ENCODE peak calls at places on chromosome 16, in seven cellular contexts. L is cardiac fibroblast; B is lung; O is IMR-90; C is AG10803; R is cardiac muscle cell; H is CD8-positive, alpha-beta T cell. F is an unnamed sample.

GRCh38 chr16:9820481-9821246 is 361.6 kb downstream of the GRIN2A start:
- DNase-seq in R (peak), L (no peak), H (no peak), O (no peak), B (no peak), C (no peak), F (no peak)

GRCh38 chr16:14658063-14658462 is 25.3 kb downstream of the BFAR start:
- DNase-seq in R (no peak), O (no peak), L (no peak), B (no peak), C (no peak), H (no peak), F (peak)

GRCh38 chr16:88705076-88705684 is 1.0 kb downstream of the RNF166 start:
- DNase-seq in R (peak), H (no peak), O (peak), C (peak), L (peak), B (no peak), F (no peak)

GRCh38 chr16:16036359-16036792 is 87.0 kb downstream of the ABCC1 start:
- DNase-seq in H (no peak), L (no peak), C (no peak), R (no peak), O (no peak), B (peak), F (no peak)

GRCh38 chr16:17397499-17397891 is 73.3 kb downstream of the XYLT1 start:
- DNase-seq in L (peak), C (peak), B (no peak), O (peak), R (peak), H (no peak), F (peak)

GRCh38 chr16:23406546-23407240 is 46.3 kb downstream of the COG7 start:
- DNase-seq in B (no peak), H (no peak), O (no peak), L (no peak), R (no peak), C (peak), F (no peak)

GRCh38 chr16:83338941-83339340 is 468.8 kb upstream of the HSBP1 start:
- DNase-seq in H (no peak), R (no peak), C (peak), L (peak), B (no peak), O (peak), F (peak)

GRCh38 chr16:89122322-89122831 is 28.7 kb downstream of the ACSF3 start:
- DNase-seq in H (peak), O (no peak), L (no peak), C (no peak), R (no peak), B (peak), F (no peak)

GRCh38 chr16:88337021-88337420 is 45.7 kb upstream of the ZNF469 start:
- DNase-seq in C (no peak), L (peak), R (no peak), B (no peak), H (no peak), O (peak), F (no peak)

GRCh38 chr16:54342966-54343365 is 56.4 kb upstream of the IRX3 start:
- DNase-seq in L (peak), C (peak), O (no peak), H (no peak), R (no peak), B (no peak), F (no peak)

GRCh38 chr16:80994451-80994850 is 12.2 kb downstream of the CMC2 start:
- DNase-seq in L (peak), H (no peak), C (no peak), B (no peak), R (no peak), O (peak), F (peak)

GRCh38 chr16:12538667-12539081 is 265.0 kb downstream of the CPPED1 start:
- DNase-seq in O (no peak), L (no peak), B (no peak), C (peak), R (no peak), H (no peak), F (no peak)

GRCh38 chr16:56589141-56590039 is at the start of gene MT3:
- DNase-seq in H (peak), R (peak), L (peak), O (no peak), B (no peak), C (no peak), F (no peak)
- TF ChIP-seq CTCF in H (no peak), R (no peak), L (no peak), O (no peak), B (no peak), C (no peak), F (no peak)

GRCh38 chr16:2839650-2840450 is 9.7 kb downstream of the ZG16B start:
- DNase-seq in C (no peak), B (no peak), H (no peak), R (no peak), O (no peak), L (no peak), F (no peak)

GRCh38 chr16:2842340-2843000 is 12.4 kb downstream of the ZG16B start:
- DNase-seq in C (no peak), H (peak), B (peak), L (peak), R (peak), O (no peak), F (peak)

GRCh38 chr16:2840914-2841313 is 10.8 kb downstream of the ZG16B start:
- DNase-seq in L (no peak), O (no peak), H (no peak), B (no peak), R (no peak), C (no peak), F (no peak)

GRCh38 chr16:2843526-2843925 is 13.4 kb downstream of the ZG16B start:
- DNase-seq in H (no peak), R (no peak), C (no peak), O (no peak), L (no peak), B (no peak), F (no peak)

GRCh38 chr16:2841606-2842339 is 11.7 kb downstream of the ZG16B start:
- DNase-seq in B (no peak), L (no peak), O (no peak), C (no peak), H (no peak), R (no peak), F (no peak)
- H3K4me3 ChIP-seq in B (no peak), L (no peak), O (no peak), C (no peak), H (peak), R (no peak), F (no peak)

DNA sequence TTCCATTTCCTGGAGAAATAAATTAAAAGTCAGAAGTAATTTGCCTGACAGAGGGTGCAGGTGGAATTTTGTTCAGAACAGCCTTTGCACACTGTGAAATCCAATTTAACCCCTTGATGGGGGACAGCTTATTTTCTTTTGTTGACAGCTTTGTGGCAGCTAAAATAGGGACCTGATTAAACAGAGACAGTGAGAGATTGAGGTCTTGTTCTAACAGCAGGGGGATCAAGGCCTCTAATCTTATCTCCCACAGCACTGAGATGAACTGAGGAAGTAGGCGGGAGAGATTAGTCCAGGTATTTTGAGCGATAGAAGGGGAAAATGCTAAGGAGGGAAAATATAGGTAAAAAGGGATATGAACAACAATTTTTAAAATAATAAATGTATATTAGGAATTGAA is 1491.4 kb upstream of the GOT2 start:
- DNase-seq in L (no peak), O (no peak), R (no peak), B (no peak), H (no peak), C (no peak), F (no peak)
- TF ChIP-seq CTCF in L (no peak), O (no peak), R (no peak), B (no peak), H (no peak), C (no peak), F (no peak)

DNA sequence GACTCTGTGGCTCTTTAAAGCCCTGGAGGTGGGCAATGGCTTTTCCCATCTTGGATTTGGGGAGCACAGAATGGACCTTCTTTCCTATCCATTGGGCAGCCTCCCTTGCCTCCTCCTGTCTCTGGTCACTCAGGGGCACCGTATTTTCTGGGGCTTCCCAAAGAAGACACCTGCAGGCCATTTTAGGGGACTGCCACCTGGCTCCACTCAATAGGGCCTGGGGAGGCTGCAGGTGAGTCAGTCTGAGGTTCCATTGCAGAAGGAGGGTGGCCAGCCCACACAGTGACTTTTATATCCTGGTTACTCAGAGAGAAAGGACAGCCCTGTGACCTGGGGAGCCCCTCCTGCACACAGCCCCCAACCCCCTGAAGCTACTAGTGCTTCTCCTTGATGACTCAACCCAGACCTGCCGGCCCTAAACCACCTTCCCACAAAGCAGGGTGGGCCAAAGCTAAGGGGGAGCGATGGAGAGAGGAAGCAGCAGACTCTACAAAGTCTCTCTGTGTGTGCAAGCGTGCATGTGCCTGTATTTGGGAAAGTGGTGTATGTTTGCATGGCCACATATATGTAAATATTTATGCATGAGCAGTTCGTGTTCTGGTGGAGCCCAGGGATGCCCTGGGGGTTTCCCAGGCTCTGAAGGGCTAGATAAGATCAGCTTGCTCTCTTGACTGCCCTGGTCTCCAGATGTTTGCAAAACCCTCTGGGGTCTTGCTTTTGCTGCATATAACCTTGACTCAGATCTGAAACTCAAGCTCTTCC is 5.0 kb downstream of the CX3CL1 start:
- DNase-seq in H (no peak), C (no peak), R (no peak), O (peak), L (no peak), B (no peak), F (no peak)
- H3K4me3 ChIP-seq in H (no peak), C (no peak), R (no peak), O (no peak), L (no peak), B (no peak), F (no peak)

GRCh38 chr16:51510416-51510815 is 359.3 kb upstream of the SALL1 start:
- DNase-seq in H (no peak), B (no peak), O (no peak), L (no peak), C (no peak), R (no peak), F (no peak)

GRCh38 chr16:51507286-51507685 is 356.2 kb upstream of the SALL1 start:
- DNase-seq in C (no peak), H (no peak), O (no peak), B (no peak), R (no peak), L (no peak), F (no peak)

GRCh38 chr16:51508813-51509212 is 357.7 kb upstream of the SALL1 start:
- DNase-seq in O (peak), R (no peak), H (no peak), C (peak), L (peak), B (no peak), F (peak)

DNA sequence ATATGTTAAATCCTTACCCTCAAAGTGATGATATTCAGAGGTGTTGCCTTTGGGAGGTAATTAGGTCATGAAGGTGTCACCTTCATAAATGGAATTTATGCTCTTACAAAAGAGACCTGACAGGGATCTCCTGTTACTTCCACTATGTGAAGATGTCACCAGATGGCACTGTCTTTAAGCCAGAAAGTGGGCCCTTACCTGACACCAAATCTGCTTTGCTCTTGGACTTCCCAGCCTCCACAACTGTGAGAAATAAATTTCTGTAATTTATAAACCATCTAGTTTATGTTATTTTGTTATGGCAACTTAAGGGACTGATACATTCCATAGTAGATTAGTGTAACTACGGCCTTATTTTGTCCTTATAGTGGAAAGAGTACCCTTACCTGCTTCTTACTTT is 358.3 kb upstream of the SALL1 start:
- DNase-seq in O (no peak), C (no peak), L (no peak), B (no peak), R (no peak), H (no peak), F (no peak)
- TF ChIP-seq CTCF in O (no peak), C (no peak), L (no peak), B (no peak), R (no peak), H (no peak), F (no peak)

DNA sequence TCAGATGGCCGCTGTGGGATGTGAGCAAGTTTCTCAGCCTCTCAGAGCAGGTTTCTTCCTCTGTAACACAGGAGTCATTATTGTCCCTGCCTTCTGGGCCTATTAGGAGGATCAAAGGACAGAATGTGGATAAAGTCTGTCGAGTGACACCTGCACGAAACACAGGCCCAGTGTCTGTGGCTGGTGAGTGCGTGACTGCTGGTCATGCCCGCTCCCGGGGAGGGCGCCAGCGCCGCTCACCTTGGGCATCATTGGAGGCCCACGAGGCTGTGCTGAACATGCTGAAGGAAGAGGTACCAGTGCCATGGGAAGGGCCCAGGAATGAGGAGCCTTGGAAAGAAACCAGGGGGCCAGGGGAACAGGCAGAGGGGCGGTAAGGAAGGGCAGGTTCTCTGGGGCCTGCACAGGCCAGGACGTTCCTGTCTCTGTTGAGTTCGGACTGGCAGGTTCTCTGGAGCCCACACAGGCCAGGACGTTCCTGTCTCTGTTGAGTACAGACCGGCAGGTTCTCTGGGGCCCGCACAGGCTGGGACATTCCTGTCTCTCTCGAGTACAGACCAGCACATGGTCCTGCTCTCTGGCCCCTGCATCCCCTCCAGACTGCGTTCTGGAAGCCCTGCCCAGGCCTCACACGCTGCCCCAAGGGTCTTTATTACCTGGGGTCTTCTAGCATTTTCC is 18.4 kb upstream of the GSE1 start:
- DNase-seq in B (no peak), L (no peak), C (no peak), H (no peak), R (no peak), O (no peak), F (no peak)
- H3K4me3 ChIP-seq in B (no peak), L (no peak), C (no peak), H (no peak), R (no peak), O (no peak), F (no peak)

GRCh38 chr16:31507929-31508705 is at the start of gene RUSF1:
- DNase-seq in B (peak), O (peak), C (peak), H (peak), R (peak), L (peak), F (peak)
- TF ChIP-seq CTCF in B (no peak), O (no peak), C (no peak), H (no peak), R (no peak), L (no peak), F (no peak)

DNA sequence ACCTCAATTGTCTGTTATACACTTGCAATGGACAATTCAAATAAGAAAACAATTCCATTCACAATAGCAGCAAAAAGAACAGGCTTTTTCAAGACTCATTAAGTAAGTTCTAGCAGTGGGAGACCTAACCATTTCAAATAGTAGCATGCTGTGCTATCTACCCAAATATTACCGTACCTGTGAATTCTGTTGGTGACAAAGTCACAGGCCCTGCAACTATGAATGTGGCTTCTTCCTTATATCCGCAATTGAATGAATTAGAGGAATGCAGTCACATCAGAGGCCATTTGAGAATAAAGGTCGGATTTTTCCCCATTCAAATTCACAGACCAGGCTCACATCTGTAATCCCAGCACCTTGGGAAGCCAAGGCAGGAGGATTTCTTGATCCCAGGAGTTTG is 800 bp upstream of the NME4 start:
- DNase-seq in R (no peak), C (no peak), L (no peak), B (no peak), O (no peak), H (no peak), F (no peak)
- H3K4me3 ChIP-seq in R (peak), C (peak), L (no peak), B (no peak), O (no peak), H (no peak), F (peak)